ENCODE peak calls at places on chromosomes 13 and 19, in seven cellular contexts. T is PC-3, Z is GM23338, Q is Karpas-422, P is GM23248, X is hepatocyte, G is SK-N-SH. S is an unnamed sample. For H3K9me2 and H3K36me3, the result is how much of the 10 kb centered on the place peaks cover.

GRCh38 chr19:11046608-11047354 is 42.5 kb upstream of the LDLR start:
- DNase-seq in T (no peak), Z (no peak), Q (peak), P (no peak), X (no peak), G (no peak), S (no peak)

GRCh38 chr19:33758541-33759013 is 38.1 kb upstream of the KCTD15 start:
- DNase-seq in T (no peak), Z (no peak), Q (no peak), P (no peak), X (no peak), G (no peak), S (peak)

GRCh38 chr13:27660511-27660910 is 38.8 kb downstream of the POLR1D start:
- DNase-seq in T (no peak), Z (no peak), Q (no peak), P (no peak), X (no peak), G (no peak), S (no peak)

GRCh38 chr13:111225184-111225583 is 95.3 kb upstream of the TEX29 start:
- DNase-seq in T (no peak), Z (no peak), Q (no peak), P (no peak), X (no peak), G (no peak), S (no peak)

GRCh38 chr19:47699360-47699917 is 13.8 kb upstream of the EHD2 start:
- DNase-seq in T (peak), Z (peak), Q (peak), P (peak), X (peak), G (peak), S (no peak)

GRCh38 chr19:48149430-48149829 is 20.7 kb downstream of the LIG1 start:
- DNase-seq in T (no peak), Z (no peak), Q (no peak), P (no peak), X (no peak), G (no peak), S (no peak)

GRCh38 chr13:44218501-44219240 is 155.0 kb upstream of the SERP2 start:
- DNase-seq in T (peak), Z (no peak), Q (no peak), P (no peak), X (no peak), G (no peak), S (no peak)

GRCh38 chr19:30884146-30884812 is 465.0 kb downstream of the TSHZ3 start:
- DNase-seq in T (no peak), Z (peak), Q (no peak), P (no peak), X (no peak), G (no peak), S (no peak)

DNA sequence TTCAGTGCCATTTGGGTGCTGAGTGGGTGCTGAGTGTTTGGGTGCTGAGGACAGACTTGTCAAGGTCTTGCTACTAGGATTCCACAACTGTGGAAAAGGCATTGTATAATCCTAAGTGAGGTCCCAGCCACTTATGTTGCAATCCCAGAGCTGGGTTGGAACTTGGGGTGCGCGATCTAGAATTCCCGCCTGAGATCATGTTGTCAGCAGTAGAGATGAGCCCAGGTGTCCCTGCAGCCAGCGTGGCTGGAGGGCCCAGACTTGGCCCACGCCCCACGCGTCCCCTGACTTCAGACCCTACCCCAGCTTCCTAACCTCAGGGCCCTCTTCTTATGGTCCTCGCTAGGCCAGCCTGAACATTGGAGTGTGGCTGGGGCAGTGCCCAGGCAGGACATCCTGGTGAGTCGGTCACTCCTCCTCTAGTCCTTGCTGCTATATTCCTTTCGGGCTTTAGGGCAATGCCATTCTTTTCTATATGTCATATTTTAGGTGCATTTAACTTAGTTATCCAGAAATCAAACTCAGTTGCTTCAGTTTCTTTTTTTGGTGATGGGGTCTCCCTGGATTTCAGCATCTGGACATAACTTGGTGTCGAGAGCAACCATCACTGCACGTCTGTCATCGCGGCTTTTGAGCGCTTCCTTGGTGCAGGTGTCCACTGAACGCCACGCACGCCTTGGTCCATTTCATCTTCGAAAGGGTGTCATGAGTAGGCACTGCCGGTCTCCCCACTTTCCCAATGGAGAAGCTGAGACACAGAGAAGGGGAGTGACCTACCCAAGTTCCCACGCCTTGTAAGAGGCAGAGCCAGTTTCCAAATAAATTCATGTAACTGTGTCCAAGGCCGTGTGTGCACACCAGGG is 46.4 kb upstream of the F7 start:
- DNase-seq in T (no peak), Z (no peak), Q (no peak), P (peak), X (no peak), G (no peak), S (no peak)
- H3K9me2 ChIP-seq in T (under half), Z (under half), Q (under half), P (under half), X (under half), G (under half), S (under half)

GRCh38 chr13:40799508-40799907 is 10.1 kb downstream of the SLC25A15 start:
- DNase-seq in T (no peak), Z (no peak), Q (no peak), P (no peak), X (no peak), G (no peak), S (peak)

GRCh38 chr13:40798380-40798779 is 9.0 kb downstream of the SLC25A15 start:
- DNase-seq in T (peak), Z (no peak), Q (no peak), P (no peak), X (no peak), G (no peak), S (peak)

GRCh38 chr13:40803316-40803715 is 13.9 kb downstream of the SLC25A15 start:
- DNase-seq in T (no peak), Z (no peak), Q (no peak), P (no peak), X (no peak), G (no peak), S (no peak)

GRCh38 chr13:40801255-40802217 is 12.1 kb downstream of the SLC25A15 start:
- DNase-seq in T (no peak), Z (no peak), Q (no peak), P (no peak), X (peak), G (no peak), S (no peak)

DNA sequence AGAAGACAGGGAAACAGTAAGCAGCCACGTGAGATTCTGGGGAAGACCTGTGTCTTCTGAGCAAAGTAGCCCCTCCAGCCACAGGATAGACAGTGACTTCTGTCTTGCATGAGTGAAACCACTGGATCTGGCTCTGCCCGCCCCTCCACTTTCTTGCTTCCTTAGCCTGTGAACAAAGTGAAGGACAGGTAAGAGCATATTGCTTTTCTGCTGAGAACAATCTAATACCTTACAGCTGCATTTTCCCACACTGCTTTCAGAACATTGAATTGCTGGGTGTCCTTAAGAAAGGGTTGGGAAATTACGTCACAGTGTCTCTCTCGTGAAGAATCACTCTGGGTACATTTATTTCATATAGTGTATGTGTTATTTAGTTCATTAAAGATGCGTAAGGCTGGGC is 11.1 kb downstream of the SLC25A15 start:
- DNase-seq in T (no peak), Z (no peak), Q (no peak), P (no peak), X (no peak), G (no peak), S (no peak)
- H3K36me3 ChIP-seq in T (under half), Z (under half), Q (under half), P (under half), X (under half), G (under half), S (under half)

DNA sequence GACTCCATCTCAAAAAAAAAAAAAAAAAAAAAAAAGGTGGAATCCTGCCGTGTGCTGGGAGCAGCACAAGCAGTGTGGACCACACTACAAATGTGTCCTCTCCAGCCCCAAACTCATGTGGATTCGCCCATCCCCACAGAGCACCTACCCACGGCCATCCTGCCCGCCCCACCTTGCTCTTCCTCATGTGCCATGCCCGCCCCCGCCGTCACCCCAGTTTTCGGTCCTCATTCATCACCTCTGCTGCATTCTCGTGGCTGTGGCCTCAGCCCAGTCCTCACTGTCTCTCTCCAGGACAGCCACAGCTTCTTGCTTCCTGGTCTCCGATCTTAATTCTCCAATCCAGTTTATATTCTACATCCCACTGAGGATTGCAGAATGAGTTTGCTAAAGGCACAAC is 80.0 kb upstream of the TM9SF2 start:
- DNase-seq in T (no peak), Z (no peak), Q (no peak), P (no peak), X (no peak), G (no peak), S (no peak)
- H3K9me2 ChIP-seq in T (under half), Z (under half), Q (under half), P (under half), X (under half), G (under half), S (under half)

GRCh38 chr19:46381746-46382345 is 31.5 kb downstream of the CCDC8 start:
- DNase-seq in T (no peak), Z (no peak), Q (no peak), P (no peak), X (no peak), G (no peak), S (no peak)

GRCh38 chr19:46383846-46384245 is 29.5 kb downstream of the CCDC8 start:
- DNase-seq in T (no peak), Z (no peak), Q (no peak), P (no peak), X (no peak), G (no peak), S (no peak)

GRCh38 chr19:46384396-46384795 is 29.0 kb downstream of the CCDC8 start:
- DNase-seq in T (no peak), Z (no peak), Q (no peak), P (no peak), X (no peak), G (no peak), S (no peak)

GRCh38 chr19:46381346-46381745 is 32.0 kb downstream of the CCDC8 start:
- DNase-seq in T (no peak), Z (no peak), Q (no peak), P (no peak), X (no peak), G (no peak), S (no peak)

GRCh38 chr19:46383171-46383815 is 30.1 kb downstream of the CCDC8 start:
- DNase-seq in T (no peak), Z (no peak), Q (no peak), P (no peak), X (no peak), G (no peak), S (no peak)
- H3K36me3 ChIP-seq in T (under half), Z (under half), Q (under half), P (under half), X (under half), G (half or more), S (under half)

GRCh38 chr19:3160219-3160618 is 18.4 kb upstream of the S1PR4 start:
- DNase-seq in T (no peak), Z (no peak), Q (no peak), P (no peak), X (no peak), G (no peak), S (no peak)
- H3K9me2 ChIP-seq in T (under half), Z (under half), Q (under half), P (under half), X (under half), G (under half), S (under half)

DNA sequence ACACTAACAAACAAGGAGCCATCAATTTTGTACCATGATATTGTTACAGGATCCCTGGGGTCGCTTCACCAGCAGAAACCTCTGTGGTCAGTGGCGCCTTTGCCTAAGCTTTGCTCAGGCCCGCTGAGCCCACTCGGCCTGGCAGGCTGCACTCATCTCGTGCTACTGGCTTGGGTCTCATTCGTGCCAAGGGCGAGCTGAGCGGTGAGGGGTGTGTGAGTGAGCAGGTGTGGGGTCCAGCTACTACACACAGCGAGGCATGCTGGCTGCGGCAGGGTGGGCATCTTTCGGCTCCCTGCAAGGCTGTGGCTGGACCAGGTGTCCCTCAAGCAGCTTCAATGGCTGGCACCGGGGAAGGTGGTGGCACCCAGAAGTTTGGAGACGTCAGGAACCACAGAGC is 19.1 kb downstream of the CPB2 start:
- DNase-seq in T (no peak), Z (no peak), Q (no peak), P (no peak), X (no peak), G (no peak), S (no peak)
- H3K36me3 ChIP-seq in T (under half), Z (under half), Q (under half), P (under half), X (under half), G (under half), S (under half)

GRCh38 chr19:15429825-15430467 is 11.2 kb upstream of the AKAP8L start:
- DNase-seq in T (no peak), Z (no peak), Q (no peak), P (no peak), X (no peak), G (no peak), S (no peak)

GRCh38 chr19:15428956-15429824 is 10.4 kb upstream of the AKAP8L start:
- DNase-seq in T (no peak), Z (no peak), Q (no peak), P (no peak), X (no peak), G (no peak), S (no peak)

GRCh38 chr19:15432018-15432494 is 13.3 kb upstream of the AKAP8L start:
- DNase-seq in T (no peak), Z (peak), Q (peak), P (peak), X (no peak), G (peak), S (no peak)

GRCh38 chr19:15431396-15432017 is 12.7 kb upstream of the AKAP8L start:
- DNase-seq in T (no peak), Z (no peak), Q (no peak), P (no peak), X (no peak), G (no peak), S (no peak)

GRCh38 chr19:15430526-15431120 is 11.8 kb upstream of the AKAP8L start:
- DNase-seq in T (no peak), Z (no peak), Q (no peak), P (peak), X (no peak), G (no peak), S (no peak)
- H3K9me2 ChIP-seq in T (under half), Z (under half), Q (under half), P (under half), X (under half), G (under half), S (under half)

GRCh38 chr13:40615619-40616018 is 50.8 kb downstream of the FOXO1 start:
- DNase-seq in T (no peak), Z (no peak), Q (no peak), P (no peak), X (no peak), G (no peak), S (no peak)

GRCh38 chr13:40613954-40614353 is 52.5 kb downstream of the FOXO1 start:
- DNase-seq in T (no peak), Z (no peak), Q (no peak), P (no peak), X (no peak), G (no peak), S (no peak)

GRCh38 chr13:40619479-40619814 is 47.0 kb downstream of the FOXO1 start:
- DNase-seq in T (no peak), Z (no peak), Q (no peak), P (no peak), X (no peak), G (no peak), S (no peak)

GRCh38 chr13:40618581-40619478 is 47.6 kb downstream of the FOXO1 start:
- DNase-seq in T (no peak), Z (no peak), Q (no peak), P (no peak), X (no peak), G (no peak), S (no peak)

GRCh38 chr13:40617801-40618356 is 48.6 kb downstream of the FOXO1 start:
- DNase-seq in T (no peak), Z (no peak), Q (no peak), P (no peak), X (no peak), G (no peak), S (no peak)
- H3K36me3 ChIP-seq in T (under half), Z (under half), Q (under half), P (under half), X (under half), G (under half), S (under half)

S was measured in MM.1S.